ENCODE peak calls at places on chromosome 14, in six cellular contexts. One of them, this sample, is unnamed.

GRCh38 chr14:42269234-42269633 is 662.6 kb downstream of the LRFN5 start:
- DNase-seq in head of caudate nucleus: no peak
- DNase-seq in NCI-H1417: no peak
- DNase-seq in activated T-helper 1 cell treated with anti-CD3 and anti-CD28 coated beads, Interleukin-12 subunit alpha, Interleukin-12 subunit beta, Interleukin-2, Interleukin-4 antibody, amounts not matched to agents 30 ng/mL and 10 ng/mL and 1 ng/mL, durations not matched to agents 14 hours and 24 hours and 36 hours: no peak
- DNase-seq in BJ: no peak
- DNase-seq in GDM1: no peak
- DNase-seq in this sample: no peak

GRCh38 chr14:85471744-85472143 is 58.2 kb upstream of the FLRT2 start:
- DNase-seq in head of caudate nucleus: no peak
- DNase-seq in GDM1: peak
- DNase-seq in NCI-H1417: no peak
- DNase-seq in BJ: peak
- DNase-seq in activated T-helper 1 cell treated with anti-CD3 and anti-CD28 coated beads, Interleukin-12 subunit alpha, Interleukin-12 subunit beta, Interleukin-2, Interleukin-4 antibody, amounts not matched to agents 30 ng/mL and 10 ng/mL and 1 ng/mL, durations not matched to agents 14 hours and 24 hours and 36 hours: no peak
- DNase-seq in this sample: peak

GRCh38 chr14:58978336-58978735 is 210.1 kb upstream of the DAAM1 start:
- DNase-seq in head of caudate nucleus: no peak
- DNase-seq in GDM1: no peak
- DNase-seq in NCI-H1417: no peak
- DNase-seq in BJ: peak
- DNase-seq in activated T-helper 1 cell treated with anti-CD3 and anti-CD28 coated beads, Interleukin-12 subunit alpha, Interleukin-12 subunit beta, Interleukin-2, Interleukin-4 antibody, amounts not matched to agents 30 ng/mL and 10 ng/mL and 1 ng/mL, durations not matched to agents 14 hours and 24 hours and 36 hours: no peak
- DNase-seq in this sample: no peak

GRCh38 chr14:52801014-52801708 is 9.8 kb upstream of the GNPNAT1 start:
- DNase-seq in head of caudate nucleus: no peak
- DNase-seq in GDM1: peak
- DNase-seq in activated T-helper 1 cell treated with anti-CD3 and anti-CD28 coated beads, Interleukin-12 subunit alpha, Interleukin-12 subunit beta, Interleukin-2, Interleukin-4 antibody, amounts not matched to agents 30 ng/mL and 10 ng/mL and 1 ng/mL, durations not matched to agents 14 hours and 24 hours and 36 hours: no peak
- DNase-seq in BJ: peak
- DNase-seq in NCI-H1417: no peak
- DNase-seq in this sample: no peak

GRCh38 chr14:75222208-75222701 is 45.8 kb upstream of the TMED10 start:
- DNase-seq in activated T-helper 1 cell treated with anti-CD3 and anti-CD28 coated beads, Interleukin-12 subunit alpha, Interleukin-12 subunit beta, Interleukin-2, Interleukin-4 antibody, amounts not matched to agents 30 ng/mL and 10 ng/mL and 1 ng/mL, durations not matched to agents 14 hours and 24 hours and 36 hours: no peak
- DNase-seq in GDM1: no peak
- DNase-seq in NCI-H1417: no peak
- DNase-seq in BJ: no peak
- DNase-seq in head of caudate nucleus: no peak
- DNase-seq in this sample: no peak

GRCh38 chr14:30177776-30178175 is 250.1 kb upstream of the PRKD1 start:
- DNase-seq in head of caudate nucleus: no peak
- DNase-seq in NCI-H1417: no peak
- DNase-seq in GDM1: no peak
- DNase-seq in activated T-helper 1 cell treated with anti-CD3 and anti-CD28 coated beads, Interleukin-12 subunit alpha, Interleukin-12 subunit beta, Interleukin-2, Interleukin-4 antibody, amounts not matched to agents 30 ng/mL and 10 ng/mL and 1 ng/mL, durations not matched to agents 14 hours and 24 hours and 36 hours: no peak
- DNase-seq in BJ: no peak
- DNase-seq in this sample: peak

GRCh38 chr14:93150227-93151206 is 34.2 kb downstream of the MOAP1 start:
- DNase-seq in head of caudate nucleus: no peak
- DNase-seq in BJ: no peak
- DNase-seq in NCI-H1417: no peak
- DNase-seq in activated T-helper 1 cell treated with anti-CD3 and anti-CD28 coated beads, Interleukin-12 subunit alpha, Interleukin-12 subunit beta, Interleukin-2, Interleukin-4 antibody, amounts not matched to agents 30 ng/mL and 10 ng/mL and 1 ng/mL, durations not matched to agents 14 hours and 24 hours and 36 hours: no peak
- DNase-seq in GDM1: no peak
- DNase-seq in this sample: peak

GRCh38 chr14:20711275-20712069 is 22.9 kb downstream of the ANG start:
- DNase-seq in head of caudate nucleus: no peak
- DNase-seq in GDM1: no peak
- DNase-seq in NCI-H1417: no peak
- DNase-seq in BJ: no peak
- DNase-seq in activated T-helper 1 cell treated with anti-CD3 and anti-CD28 coated beads, Interleukin-12 subunit alpha, Interleukin-12 subunit beta, Interleukin-2, Interleukin-4 antibody, amounts not matched to agents 30 ng/mL and 10 ng/mL and 1 ng/mL, durations not matched to agents 14 hours and 24 hours and 36 hours: no peak
- DNase-seq in this sample: no peak

GRCh38 chr14:77031680-77032482 is 3.4 kb upstream of the IRF2BPL start:
- DNase-seq in activated T-helper 1 cell treated with anti-CD3 and anti-CD28 coated beads, Interleukin-12 subunit alpha, Interleukin-12 subunit beta, Interleukin-2, Interleukin-4 antibody, amounts not matched to agents 30 ng/mL and 10 ng/mL and 1 ng/mL, durations not matched to agents 14 hours and 24 hours and 36 hours: no peak
- DNase-seq in head of caudate nucleus: no peak
- DNase-seq in GDM1: no peak
- DNase-seq in BJ: no peak
- DNase-seq in NCI-H1417: no peak
- DNase-seq in this sample: peak

GRCh38 chr14:35766700-35767082 is 42.4 kb downstream of the RALGAPA1 start:
- DNase-seq in BJ: no peak
- DNase-seq in head of caudate nucleus: no peak
- DNase-seq in NCI-H1417: no peak
- DNase-seq in GDM1: no peak
- DNase-seq in activated T-helper 1 cell treated with anti-CD3 and anti-CD28 coated beads, Interleukin-12 subunit alpha, Interleukin-12 subunit beta, Interleukin-2, Interleukin-4 antibody, amounts not matched to agents 30 ng/mL and 10 ng/mL and 1 ng/mL, durations not matched to agents 14 hours and 24 hours and 36 hours: no peak
- DNase-seq in this sample: no peak

GRCh38 chr14:61252354-61253063 is 28.6 kb downstream of the TMEM30B start:
- DNase-seq in head of caudate nucleus: peak
- DNase-seq in activated T-helper 1 cell treated with anti-CD3 and anti-CD28 coated beads, Interleukin-12 subunit alpha, Interleukin-12 subunit beta, Interleukin-2, Interleukin-4 antibody, amounts not matched to agents 30 ng/mL and 10 ng/mL and 1 ng/mL, durations not matched to agents 14 hours and 24 hours and 36 hours: peak
- DNase-seq in BJ: peak
- DNase-seq in NCI-H1417: peak
- DNase-seq in GDM1: peak
- DNase-seq in this sample: peak

GRCh38 chr14:20489093-20489994 is 16.0 kb upstream of the RNASE10 start:
- DNase-seq in head of caudate nucleus: no peak
- DNase-seq in NCI-H1417: no peak
- DNase-seq in GDM1: no peak
- DNase-seq in activated T-helper 1 cell treated with anti-CD3 and anti-CD28 coated beads, Interleukin-12 subunit alpha, Interleukin-12 subunit beta, Interleukin-2, Interleukin-4 antibody, amounts not matched to agents 30 ng/mL and 10 ng/mL and 1 ng/mL, durations not matched to agents 14 hours and 24 hours and 36 hours: no peak
- DNase-seq in BJ: no peak
- DNase-seq in this sample: peak

This sample was measured in NCI-H69.